ENCODE peak calls at places on chromosomes 6 and 20, in seven cellular contexts. W, H, N, G, V, D and S are unnamed samples.

GRCh38 chr20:47358672-47359532 is 2.4 kb upstream of the ZMYND8 start:
- DNase-seq in W (peak), H (peak), N (peak), G (peak), V (peak), D (peak), S (peak)

GRCh38 chr6:122207794-122208193 is 191.7 kb upstream of the HSF2 start:
- DNase-seq in W (no peak), H (no peak), N (no peak), G (no peak), V (no peak), D (no peak), S (no peak)

GRCh38 chr20:6579417-6579816 is 188.1 kb upstream of the BMP2 start:
- DNase-seq in W (no peak), H (no peak), N (no peak), G (no peak), V (no peak), D (no peak), S (no peak)

GRCh38 chr6:134551245-134551960 is 233.5 kb upstream of the SGK1 start:
- DNase-seq in W (no peak), H (no peak), N (no peak), G (no peak), V (no peak), D (no peak), S (no peak)

GRCh38 chr20:11111191-11111590 is 437.4 kb upstream of the JAG1 start:
- DNase-seq in W (no peak), H (no peak), N (no peak), G (no peak), V (no peak), D (no peak), S (no peak)

GRCh38 chr20:7362601-7363000 is 577.7 kb downstream of the HAO1 start:
- DNase-seq in W (no peak), H (no peak), N (no peak), G (no peak), V (no peak), D (no peak), S (no peak)

GRCh38 chr6:136923116-136923953 is 1.2 kb downstream of the SLC35D3 start:
- DNase-seq in W (no peak), H (no peak), N (no peak), G (no peak), V (no peak), D (no peak), S (no peak)

GRCh38 chr6:26339612-26340011 is 25.4 kb upstream of the BTN3A2 start:
- DNase-seq in W (no peak), H (no peak), N (no peak), G (no peak), V (no peak), D (no peak), S (no peak)

GRCh38 chr6:116461563-116462507 is 660 bp downstream of the CALHM6 start:
- DNase-seq in W (no peak), H (no peak), N (peak), G (peak), V (no peak), D (peak), S (no peak)

GRCh38 chr6:27130668-27131428 is 116.7 kb upstream of the PRSS16 start:
- DNase-seq in W (no peak), H (no peak), N (no peak), G (no peak), V (no peak), D (no peak), S (no peak)

GRCh38 chr6:33207569-33208088 is 671 bp upstream of the RING1 start:
- DNase-seq in W (peak), H (no peak), N (peak), G (peak), V (no peak), D (peak), S (peak)

DNA sequence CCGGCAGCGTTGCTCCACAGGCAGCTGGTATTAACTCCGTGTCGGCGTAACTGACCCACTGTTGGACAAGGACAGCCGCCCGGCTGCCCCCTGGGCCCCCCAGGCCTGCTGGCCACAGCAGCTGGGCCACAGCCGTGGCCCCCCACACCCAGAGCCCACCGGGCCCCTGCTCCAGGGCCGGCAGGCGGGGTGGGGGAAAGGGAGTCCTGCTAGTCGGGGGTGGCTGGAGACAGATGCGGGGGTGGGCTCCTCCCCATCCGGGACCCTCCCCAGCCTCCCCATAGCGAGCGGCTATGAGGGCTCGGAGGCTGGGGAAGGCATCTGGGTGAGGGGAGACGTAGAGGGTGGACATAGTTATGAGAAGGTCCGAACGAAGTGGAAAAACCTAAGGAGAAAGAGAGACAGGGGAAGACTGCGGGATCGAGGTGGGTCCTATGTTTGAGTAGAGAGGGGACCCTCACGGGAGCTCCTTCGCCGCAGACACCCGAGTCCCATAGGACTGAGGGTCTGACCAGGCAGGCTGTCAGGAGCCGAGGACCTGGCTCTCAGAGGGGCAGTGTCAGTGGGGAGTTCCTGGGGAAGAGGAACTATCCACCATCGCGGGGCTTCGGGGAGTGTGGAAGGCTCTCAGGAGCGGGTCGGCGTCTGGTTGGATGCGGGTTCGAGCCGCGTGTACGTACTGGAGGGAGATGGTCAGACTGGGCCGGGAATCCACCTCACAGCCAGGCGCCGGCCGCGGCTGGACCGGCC is 511 bp downstream of the VARS1 start:
- DNase-seq in W (peak), H (no peak), N (no peak), G (no peak), V (no peak), D (peak), S (no peak)
- TF ChIP-seq CTCF in W (no peak), H (no peak), N (no peak), G (no peak), V (no peak), D (no peak), S (no peak)

DNA sequence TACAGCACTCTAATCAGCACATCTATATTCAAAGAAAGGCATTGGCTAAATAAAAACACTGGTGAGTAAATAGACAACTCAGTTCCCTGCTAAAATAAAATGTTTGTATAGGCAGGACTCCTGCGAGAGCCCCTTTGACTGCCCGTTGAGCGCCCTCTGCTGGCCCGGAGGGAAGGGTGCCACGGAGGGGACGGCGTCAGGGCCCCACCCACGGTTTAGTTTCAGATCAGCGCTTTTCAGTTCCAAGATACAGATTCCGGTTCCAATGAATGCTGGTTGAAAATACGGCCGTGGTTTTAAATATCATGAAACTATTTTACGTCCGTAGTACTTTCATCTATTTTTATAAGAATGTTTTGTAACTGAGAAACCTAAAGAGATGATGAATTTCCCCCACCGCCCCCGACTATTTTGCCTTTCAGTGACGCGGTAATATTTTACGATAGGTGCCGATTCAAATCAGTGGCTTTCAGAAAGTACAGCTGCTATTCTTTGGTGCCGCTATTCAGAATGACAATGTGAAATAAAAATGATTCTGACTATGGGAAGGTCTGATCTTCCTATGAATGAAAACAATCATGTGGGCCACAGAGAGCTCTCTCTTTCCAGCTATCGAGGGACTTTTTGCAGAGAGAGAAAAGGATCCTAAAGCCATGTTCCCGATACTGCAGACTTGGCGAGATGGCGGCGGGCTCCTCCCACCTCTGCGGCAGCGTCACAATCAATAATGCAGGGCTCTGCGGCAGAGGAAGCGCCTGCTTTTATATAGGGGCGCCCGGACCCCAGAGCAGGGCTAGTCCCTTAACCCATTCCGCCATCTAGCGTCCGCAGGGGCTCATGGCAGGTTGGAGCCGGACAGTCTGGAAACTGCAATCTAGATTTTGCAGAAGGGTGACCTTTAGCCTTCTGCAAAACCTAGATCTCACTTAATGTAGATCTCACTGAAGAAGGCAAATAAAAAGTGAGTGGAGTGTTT is 10.6 kb upstream of the CCN6 start:
- DNase-seq in W (peak), H (peak), N (peak), G (peak), V (peak), D (peak), S (peak)
- TF ChIP-seq POLR2A in W (no peak), H (no peak), N (no peak), G (no peak), V (no peak), D (no peak), S (no peak)

GRCh38 chr6:156899071-156899470 is 121.9 kb downstream of the ARID1B start:
- DNase-seq in W (no peak), H (no peak), N (no peak), G (no peak), V (no peak), D (no peak), S (no peak)

GRCh38 chr6:156900292-156900691 is 123.1 kb downstream of the ARID1B start:
- DNase-seq in W (no peak), H (no peak), N (no peak), G (no peak), V (no peak), D (no peak), S (no peak)

GRCh38 chr6:156897907-156898531 is 120.8 kb downstream of the ARID1B start:
- DNase-seq in W (no peak), H (no peak), N (no peak), G (no peak), V (no peak), D (no peak), S (no peak)

GRCh38 chr6:156901309-156902019 is 124.3 kb downstream of the ARID1B start:
- DNase-seq in W (no peak), H (no peak), N (no peak), G (no peak), V (no peak), D (no peak), S (no peak)

DNA sequence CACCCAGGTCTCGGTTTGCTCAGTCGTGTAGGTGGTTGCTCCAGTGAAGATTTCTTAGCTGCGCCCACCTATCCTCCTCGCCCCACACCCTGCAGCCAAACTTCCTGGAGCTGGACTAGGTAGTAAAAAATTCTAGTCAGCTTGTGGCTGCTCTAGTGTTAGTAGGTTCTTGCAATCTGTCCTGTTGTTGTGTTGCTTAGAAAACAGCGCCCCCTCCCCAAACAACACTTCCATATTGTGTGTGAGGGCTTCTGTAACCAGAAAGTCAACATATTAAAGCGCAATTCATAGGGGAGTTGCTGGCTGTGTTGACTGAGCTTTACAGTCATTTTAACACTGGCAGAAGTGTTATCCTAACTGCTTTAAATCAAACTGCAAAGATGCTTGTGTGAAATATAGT is 122.4 kb downstream of the ARID1B start:
- DNase-seq in W (no peak), H (no peak), N (no peak), G (no peak), V (no peak), D (no peak), S (no peak)
- TF ChIP-seq CTCF in W (no peak), H (no peak), N (no peak), G (no peak), V (no peak), D (no peak), S (no peak)

DNA sequence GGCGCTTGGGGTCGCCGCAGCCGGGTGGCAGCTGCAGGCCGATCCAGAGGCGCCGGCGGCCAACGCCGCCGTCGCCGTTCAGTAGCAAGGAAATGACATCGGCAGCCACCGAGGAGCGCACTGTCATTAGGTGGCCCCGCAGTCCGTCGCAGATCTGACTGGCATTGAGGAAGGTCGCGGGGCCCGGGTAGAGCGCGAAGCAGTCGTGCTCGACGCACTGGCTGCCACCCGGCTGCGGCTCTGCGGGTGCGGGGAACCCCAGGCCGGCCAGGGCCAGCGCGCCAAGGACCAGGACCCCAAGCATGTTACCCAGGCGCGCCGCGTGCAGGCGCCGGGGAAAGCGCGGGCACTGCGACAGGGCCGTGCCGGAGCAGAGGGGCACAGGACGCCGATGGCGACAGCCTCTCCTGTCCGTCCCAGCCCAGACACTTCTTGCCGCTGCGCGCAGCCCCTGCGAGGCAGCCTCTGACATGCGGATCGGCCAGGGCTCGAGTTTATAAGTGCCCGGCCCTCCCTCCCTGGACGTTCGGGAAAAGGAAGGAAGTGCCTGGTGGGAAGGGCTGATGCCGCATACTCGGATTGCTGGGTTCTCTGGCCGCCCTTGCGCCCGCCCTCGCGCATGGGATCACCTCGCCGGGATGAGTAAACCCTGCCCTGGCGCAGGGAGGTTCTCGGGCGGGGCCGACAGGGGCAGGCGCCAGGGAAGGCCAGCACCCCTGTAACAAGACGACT is at the start of gene THBD:
- DNase-seq in W (no peak), H (peak), N (peak), G (peak), V (peak), D (peak), S (peak)
- TF ChIP-seq POLR2A in W (no peak), H (peak), N (no peak), G (no peak), V (peak), D (no peak), S (peak)

DNA sequence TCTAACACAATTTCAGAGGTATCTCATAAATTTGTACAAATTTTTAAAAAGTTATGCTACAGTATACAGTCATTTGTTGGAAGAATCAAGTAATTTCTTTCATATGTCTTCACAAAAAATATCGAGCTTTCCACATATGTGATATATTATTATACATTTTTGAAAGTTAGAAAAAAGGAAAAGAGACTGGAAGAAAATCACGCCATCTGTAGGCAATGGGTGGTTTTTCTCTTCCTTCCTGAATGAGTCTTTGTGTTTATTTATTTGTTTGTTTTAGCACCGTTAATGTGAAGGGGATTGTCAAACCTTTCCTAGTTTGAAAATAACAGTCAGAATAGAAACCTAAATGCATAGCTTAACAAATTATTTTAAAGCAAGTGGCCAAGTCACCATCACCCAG is 130.6 kb downstream of the SYNDIG1 start:
- DNase-seq in W (no peak), H (no peak), N (no peak), G (no peak), V (no peak), D (no peak), S (no peak)
- TF ChIP-seq CTCF in W (no peak), H (no peak), N (no peak), G (no peak), V (no peak), D (no peak), S (no peak)

GRCh38 chr6:70241991-70242420 is 60.9 kb downstream of the COL9A1 start:
- DNase-seq in W (peak), H (no peak), N (no peak), G (peak), V (no peak), D (no peak), S (no peak)
- TF ChIP-seq POLR2A in W (no peak), H (no peak), N (no peak), G (no peak), V (no peak), D (no peak), S (no peak)

GRCh38 chr20:17749979-17750721 is 50.4 kb downstream of the BANF2 start:
- DNase-seq in W (no peak), H (peak), N (no peak), G (peak), V (no peak), D (peak), S (peak)

GRCh38 chr20:17748279-17748678 is 48.5 kb downstream of the BANF2 start:
- DNase-seq in W (no peak), H (no peak), N (no peak), G (no peak), V (no peak), D (no peak), S (no peak)

GRCh38 chr20:17750722-17751045 is 50.9 kb downstream of the BANF2 start:
- DNase-seq in W (no peak), H (no peak), N (no peak), G (no peak), V (no peak), D (no peak), S (no peak)

GRCh38 chr20:17749628-17749978 is 49.8 kb downstream of the BANF2 start:
- DNase-seq in W (no peak), H (no peak), N (no peak), G (no peak), V (no peak), D (no peak), S (no peak)

GRCh38 chr20:17747431-17747846 is 47.7 kb downstream of the BANF2 start:
- DNase-seq in W (no peak), H (no peak), N (no peak), G (peak), V (no peak), D (peak), S (no peak)
- TF ChIP-seq CTCF in W (no peak), H (no peak), N (no peak), G (no peak), V (no peak), D (no peak), S (no peak)